ENCODE peak calls at places on chromosomes 16 and 17, in five cellular contexts. L, Q, S, D and N are unnamed samples.

GRCh38 chr17:17252149-17252810 is 15.3 kb upstream of the FLCN start:
- DNase-seq in L (peak), Q (no peak), S (no peak), D (no peak), N (no peak)

GRCh38 chr17:69363488-69364210 is 36.7 kb upstream of the ABCA5 start:
- DNase-seq in L (no peak), Q (no peak), S (peak), D (no peak), N (no peak)

GRCh38 chr17:36623281-36623680 is 21.9 kb downstream of the MRM1 start:
- DNase-seq in L (no peak), Q (no peak), S (no peak), D (no peak), N (no peak)

GRCh38 chr17:48484850-48485249 is 46.0 kb downstream of the HOXB1 start:
- DNase-seq in L (no peak), Q (no peak), S (peak), D (no peak), N (no peak)

GRCh38 chr17:79696159-79696982 is 34.4 kb upstream of the ENPP7 start:
- DNase-seq in L (no peak), Q (no peak), S (no peak), D (no peak), N (no peak)

GRCh38 chr16:85612191-85612800 is 826 bp upstream of the GSE1 start:
- DNase-seq in L (peak), Q (peak), S (peak), D (peak), N (no peak)

GRCh38 chr17:73924083-73924482 is 279.4 kb upstream of the RPL38 start:
- DNase-seq in L (no peak), Q (no peak), S (no peak), D (no peak), N (no peak)

GRCh38 chr16:70476272-70477020 is 22.1 kb downstream of the FCSK start:
- DNase-seq in L (peak), Q (no peak), S (peak), D (peak), N (peak)

GRCh38 chr16:89406277-89406888 is 84.0 kb downstream of the ANKRD11 start:
- DNase-seq in L (peak), Q (no peak), S (no peak), D (no peak), N (no peak)

GRCh38 chr17:82297280-82297803 is 20.1 kb downstream of the CD7 start:
- DNase-seq in L (peak), Q (no peak), S (peak), D (no peak), N (no peak)